ENCODE peak calls at places on chromosome 11, in six cellular contexts. O, N, T, D, E and A are unnamed samples.

GRCh38 chr11:10502770-10503169 is 38.2 kb downstream of the RNF141 start:
- DNase-seq in E (peak), N (no peak), O (no peak), T (no peak), D (no peak), A (no peak)

GRCh38 chr11:75135021-75135650 is 15.8 kb upstream of the SLCO2B1 start:
- DNase-seq in O (no peak), N (no peak), D (no peak), T (no peak), E (no peak), A (no peak)

GRCh38 chr11:74262725-74263124 is 48.7 kb downstream of the P4HA3 start:
- DNase-seq in T (no peak), N (no peak), E (no peak), O (no peak), D (no peak), A (no peak)

GRCh38 chr11:71251761-71252433 is 480 bp downstream of the SHANK2 start:
- DNase-seq in T (no peak), O (peak), N (no peak), D (no peak), E (peak), A (no peak)

GRCh38 chr11:69135420-69136363 is 20.0 kb upstream of the SMIM38 start:
- DNase-seq in N (no peak), E (no peak), D (no peak), O (no peak), T (no peak), A (no peak)

GRCh38 chr11:73465019-73465675 is 88.9 kb downstream of the RELT start:
- DNase-seq in T (no peak), D (no peak), E (no peak), N (no peak), O (no peak), A (peak)

GRCh38 chr11:64148917-64149617 is 16.8 kb downstream of the MACROD1 start:
- DNase-seq in E (no peak), N (no peak), T (no peak), D (no peak), O (peak), A (no peak)

GRCh38 chr11:70111269-70112016 is 33.3 kb downstream of the ANO1 start:
- DNase-seq in D (no peak), E (peak), T (peak), O (peak), N (no peak), A (peak)

GRCh38 chr11:14544611-14545010 is 24.4 kb upstream of the PSMA1 start:
- DNase-seq in E (no peak), O (no peak), D (no peak), T (peak), N (no peak), A (peak)

GRCh38 chr11:80307676-80308075 is 866.8 kb upstream of the TENM4 start:
- DNase-seq in D (no peak), E (no peak), O (no peak), T (no peak), N (no peak), A (no peak)

GRCh38 chr11:20672575-20672974 is 3.2 kb downstream of the NELL1 start:
- DNase-seq in D (no peak), O (no peak), N (no peak), E (no peak), T (no peak), A (no peak)

GRCh38 chr11:86681039-86681745 is 8.8 kb upstream of the ME3 start:
- DNase-seq in N (no peak), D (no peak), E (no peak), T (no peak), O (no peak), A (no peak)

GRCh38 chr11:43943931-43944751 is 1.7 kb downstream of the C11orf96 start:
- DNase-seq in E (no peak), D (no peak), O (peak), T (peak), N (peak), A (no peak)

GRCh38 chr11:115924744-115925567 is 420.7 kb upstream of the CADM1 start:
- DNase-seq in E (no peak), N (no peak), O (no peak), T (peak), D (no peak), A (no peak)

GRCh38 chr11:107704432-107704831 is 7.4 kb downstream of the SLN start:
- DNase-seq in D (no peak), T (peak), E (no peak), O (no peak), N (no peak), A (peak)

GRCh38 chr11:115170133-115170815 is 333.9 kb downstream of the CADM1 start:
- DNase-seq in D (no peak), T (peak), E (no peak), O (no peak), N (no peak), A (peak)

GRCh38 chr11:88552377-88553029 is 215.0 kb upstream of the CTSC start:
- DNase-seq in N (no peak), D (no peak), E (peak), O (peak), T (no peak), A (peak)

GRCh38 chr11:78795862-78796261 is 221.2 kb upstream of the NARS2 start:
- DNase-seq in O (no peak), D (no peak), T (peak), N (no peak), E (no peak), A (no peak)

GRCh38 chr11:13228569-13228968 is 49.0 kb upstream of the BMAL1 start:
- DNase-seq in T (no peak), O (no peak), N (no peak), D (no peak), E (no peak), A (no peak)

GRCh38 chr11:88529426-88529825 is 191.9 kb upstream of the CTSC start:
- DNase-seq in O (no peak), E (no peak), T (no peak), N (no peak), D (no peak), A (no peak)

GRCh38 chr11:119323532-119324033 is 6.7 kb upstream of the MCAM start:
- DNase-seq in D (peak), E (peak), T (peak), N (peak), O (no peak), A (peak)

GRCh38 chr11:115741376-115741775 is 237.2 kb upstream of the CADM1 start:
- DNase-seq in T (no peak), E (no peak), O (no peak), N (no peak), D (no peak), A (no peak)

GRCh38 chr11:2741006-2741376 is 41.2 kb upstream of the KCNQ1OT1 start:
- DNase-seq in T (no peak), D (no peak), N (no peak), O (no peak), E (no peak), A (no peak)

GRCh38 chr11:2436521-2437031 is 7.7 kb downstream of the TRPM5 start:
- DNase-seq in D (no peak), O (no peak), E (no peak), T (no peak), N (no peak), A (no peak)

GRCh38 chr11:120310875-120311274 is 14.2 kb upstream of the TLCD5 start:
- DNase-seq in O (no peak), T (no peak), E (no peak), N (no peak), D (no peak), A (no peak)

GRCh38 chr11:43941257-43941879 is 1.1 kb upstream of the C11orf96 start:
- DNase-seq in N (peak), O (no peak), T (no peak), E (no peak), D (no peak), A (no peak)

GRCh38 chr11:74449369-74449931 is 17.9 kb downstream of the KCNE3 start:
- DNase-seq in D (peak), O (no peak), N (peak), E (peak), T (peak), A (peak)

GRCh38 chr11:2173150-2173693 is 1.6 kb upstream of the TH start:
- DNase-seq in T (no peak), N (no peak), D (no peak), E (no peak), O (no peak), A (no peak)

GRCh38 chr11:447923-448731 is 2.0 kb upstream of the PTDSS2 start:
- DNase-seq in T (peak), N (peak), D (peak), E (peak), O (peak), A (peak)

GRCh38 chr11:451738-452137 is 1.7 kb downstream of the PTDSS2 start:
- DNase-seq in N (no peak), T (no peak), O (no peak), D (no peak), E (no peak), A (no peak)

GRCh38 chr11:452203-452744 is 2.2 kb downstream of the PTDSS2 start:
- DNase-seq in O (no peak), D (no peak), T (no peak), N (no peak), E (no peak), A (no peak)

GRCh38 chr11:450809-451451 is 851 bp downstream of the PTDSS2 start:
- DNase-seq in D (peak), N (peak), E (peak), T (peak), O (no peak), A (peak)

DNA sequence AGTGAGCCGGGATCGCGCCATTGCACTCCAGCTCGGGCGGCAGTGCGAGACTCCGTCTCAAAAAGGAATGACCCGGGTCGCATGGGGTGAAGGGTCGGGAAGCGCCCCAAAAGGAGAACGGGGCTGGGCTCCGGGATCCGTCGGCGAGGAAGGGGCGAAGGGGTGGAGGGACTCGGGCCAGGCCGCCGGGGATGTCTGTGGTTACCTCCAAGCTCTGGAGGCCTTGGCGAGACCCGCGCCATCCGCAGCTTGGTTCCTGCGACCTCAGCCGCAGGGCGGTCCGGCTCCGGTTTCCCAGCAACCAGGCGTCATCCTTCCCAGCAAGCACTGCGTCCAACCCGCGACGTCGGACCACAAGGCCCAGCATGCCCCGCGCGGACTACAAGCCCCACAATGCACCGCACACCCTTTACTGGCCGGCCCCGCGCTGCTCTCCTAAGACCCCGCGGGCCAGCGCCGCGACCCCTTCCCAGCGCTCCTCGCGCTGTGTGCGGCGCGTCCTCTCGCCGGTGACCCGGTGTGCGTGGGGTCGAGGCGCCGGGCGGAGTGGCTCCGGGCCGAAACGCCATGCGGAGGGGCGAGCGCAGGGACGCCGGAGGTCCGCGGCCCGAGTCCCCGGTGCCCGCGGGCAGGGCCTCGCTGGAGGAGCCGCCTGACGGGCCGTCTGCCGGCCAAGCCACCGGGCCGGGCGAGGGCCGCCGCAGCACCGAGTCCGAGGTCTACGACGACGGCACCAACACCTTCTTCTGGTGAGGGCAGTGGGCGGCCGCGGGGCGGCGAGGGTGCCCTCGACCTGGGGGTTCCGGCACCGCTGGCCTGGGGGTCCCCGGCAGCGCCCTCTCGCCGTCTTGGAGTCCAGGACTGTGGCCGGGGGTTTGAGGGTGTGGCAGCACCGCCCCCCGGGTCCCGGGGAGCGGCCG is at the start of gene PTDSS2:
- DNase-seq in N (peak), O (peak), D (peak), T (peak), E (peak), A (peak)
- H3K4me3 ChIP-seq in N (peak), O (peak), D (peak), T (peak), E (peak), A (peak)

GRCh38 chr11:100980156-100980555 is 149.5 kb downstream of the PGR start:
- DNase-seq in N (no peak), O (no peak), D (no peak), E (no peak), T (peak), A (no peak)
- TF ChIP-seq CTCF in N (peak), O (peak), D (peak), E (no peak), T (peak), A (peak)

GRCh38 chr11:82972103-82972502 is 70.6 kb downstream of the DDIAS start:
- DNase-seq in E (no peak), N (no peak), T (no peak), O (no peak), D (no peak), A (no peak)
- H3K4me3 ChIP-seq in E (no peak), N (no peak), T (no peak), O (no peak), D (no peak), A (no peak)

DNA sequence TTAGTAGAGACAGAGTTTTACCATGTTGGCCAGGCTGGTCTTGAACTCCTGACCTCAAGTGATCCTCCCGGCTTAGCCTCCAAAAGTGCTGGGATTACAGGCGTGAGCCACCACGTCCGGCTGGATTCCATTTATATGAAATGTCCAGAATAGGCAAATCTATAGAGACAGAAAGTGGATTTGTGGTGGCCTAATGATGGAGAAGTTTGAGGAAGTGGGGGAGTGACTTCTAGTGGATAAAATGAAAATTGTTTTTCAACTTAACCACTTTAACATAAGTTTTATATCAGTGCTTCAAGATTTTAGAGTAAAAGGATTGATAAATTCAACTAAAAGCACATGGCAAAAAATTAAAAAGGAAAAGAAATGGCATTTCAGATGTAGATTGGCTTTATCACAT is 66.2 kb downstream of the HIPK3 start:
- DNase-seq in D (no peak), O (no peak), N (no peak), E (no peak), T (no peak), A (no peak)
- TF ChIP-seq CTCF in D (no peak), O (no peak), N (no peak), E (no peak), T (no peak), A (peak)

GRCh38 chr11:3906166-3906565 is 50.7 kb downstream of the STIM1 start:
- DNase-seq in E (no peak), D (no peak), T (no peak), O (no peak), N (no peak), A (no peak)

GRCh38 chr11:3904228-3904627 is 48.8 kb downstream of the STIM1 start:
- DNase-seq in T (no peak), O (no peak), E (no peak), N (no peak), D (no peak), A (no peak)

GRCh38 chr11:3903207-3903896 is 47.9 kb downstream of the STIM1 start:
- DNase-seq in T (no peak), N (no peak), E (no peak), O (no peak), D (no peak), A (peak)

GRCh38 chr11:3907590-3907989 is 52.1 kb downstream of the STIM1 start:
- DNase-seq in E (no peak), N (no peak), D (no peak), T (no peak), O (no peak), A (no peak)

DNA sequence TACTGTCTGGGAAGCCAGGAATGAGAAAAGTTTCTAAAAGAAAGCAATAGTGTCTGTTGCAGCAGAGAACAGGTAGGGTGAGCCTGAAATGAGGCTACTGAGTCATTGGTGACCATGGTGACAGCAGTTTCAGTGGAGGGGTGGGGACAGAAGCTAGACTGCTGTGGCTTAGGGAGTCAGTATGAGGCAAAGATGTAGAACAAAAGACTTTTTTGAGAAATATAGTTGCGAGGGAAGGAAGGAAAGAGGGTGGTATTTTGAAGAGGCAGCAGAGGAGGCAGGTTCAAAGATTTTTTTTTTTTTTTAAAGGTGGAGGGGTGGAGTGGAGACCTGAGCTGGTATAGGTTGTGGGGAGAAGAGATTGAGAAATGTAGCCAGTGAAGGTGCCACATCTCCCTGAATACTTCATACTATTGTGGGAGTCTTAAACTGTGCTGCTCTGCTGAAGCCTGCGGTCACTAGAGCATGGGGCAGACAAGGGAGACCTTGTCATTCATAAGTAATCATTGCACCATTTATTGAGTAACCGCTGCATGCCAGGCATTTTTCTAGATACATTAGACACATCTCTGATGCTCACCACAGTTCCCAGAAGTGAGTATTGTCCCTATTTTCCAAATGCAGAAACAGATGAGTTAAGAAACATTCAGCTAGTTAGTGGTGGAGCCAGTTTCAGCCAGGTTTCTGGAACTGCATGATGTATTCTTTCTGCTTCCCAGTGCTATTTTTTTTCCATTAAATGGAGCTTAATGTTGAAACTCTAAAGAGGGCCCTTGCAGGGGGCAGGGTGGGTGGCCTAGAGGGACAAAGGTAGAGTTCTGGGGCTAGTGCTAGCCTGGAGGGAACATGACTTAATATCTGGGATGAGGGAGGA is 49.9 kb downstream of the STIM1 start:
- DNase-seq in D (peak), T (peak), N (no peak), E (peak), O (no peak), A (peak)
- H3K4me3 ChIP-seq in D (no peak), T (no peak), N (no peak), E (no peak), O (no peak), A (peak)

GRCh38 chr11:129006161-129006560 is 63.5 kb upstream of the TP53AIP1 start:
- DNase-seq in O (no peak), N (no peak), D (no peak), E (no peak), T (no peak), A (no peak)
- TF ChIP-seq CTCF in O (no peak), N (no peak), D (no peak), E (no peak), T (no peak), A (no peak)

GRCh38 chr11:113778111-113778910 is 1.3 kb upstream of the CLDN25 start:
- DNase-seq in T (peak), E (peak), O (no peak), N (no peak), D (peak), A (peak)

GRCh38 chr11:113773092-113773415 is 438 bp downstream of the ZW10 start:
- DNase-seq in O (no peak), E (peak), D (peak), T (no peak), N (no peak), A (peak)

GRCh38 chr11:113771964-113772363 is 1.5 kb downstream of the ZW10 start:
- DNase-seq in E (no peak), N (no peak), O (no peak), D (no peak), T (no peak), A (no peak)

GRCh38 chr11:113773416-113774173 is at the start of gene ZW10:
- DNase-seq in N (peak), O (peak), D (peak), E (peak), T (peak), A (peak)

DNA sequence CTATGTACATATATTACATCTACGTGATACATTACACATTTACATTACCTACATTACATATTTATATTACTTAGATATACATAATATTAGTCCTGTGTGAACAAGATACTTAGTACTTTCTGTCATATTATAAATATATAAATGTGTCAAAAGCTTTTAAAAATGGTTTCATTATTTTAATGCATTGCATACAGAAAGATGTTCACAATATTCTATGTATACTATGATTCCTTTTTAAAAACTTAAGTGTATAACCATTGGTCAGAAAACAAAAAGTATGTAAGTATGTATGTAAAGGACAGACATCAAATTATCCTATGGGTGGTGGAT is 647 bp upstream of the ZW10 start:
- DNase-seq in T (no peak), D (no peak), E (no peak), N (no peak), O (no peak), A (no peak)
- H3K4me3 ChIP-seq in T (peak), D (peak), E (no peak), N (peak), O (peak), A (peak)

GRCh38 chr11:96524475-96524874 is 134.7 kb downstream of the JRKL start:
- DNase-seq in E (no peak), T (peak), O (no peak), D (no peak), N (no peak), A (no peak)
- TF ChIP-seq CTCF in E (no peak), T (peak), O (no peak), D (no peak), N (no peak), A (peak)

GRCh38 chr11:61889831-61890230 is 1.5 kb downstream of the FADS3 start:
- DNase-seq in O (no peak), N (no peak), T (no peak), E (no peak), D (no peak), A (no peak)
- H3K4me3 ChIP-seq in O (peak), N (no peak), T (no peak), E (no peak), D (peak), A (peak)

GRCh38 chr11:126147268-126148111 is 64.0 kb downstream of the RPUSD4 start:
- DNase-seq in T (no peak), D (no peak), N (no peak), E (no peak), O (no peak), A (no peak)
- TF ChIP-seq CTCF in T (no peak), D (no peak), N (no peak), E (no peak), O (no peak), A (no peak)